ENCODE peak calls at places on chromosome 21, in eight cellular contexts. One of them, this sample, is unnamed.
A peak's percentile ranks its signal among the peaks of the same experiment; 100 is the strongest.

GRCh38 chr21:34935452-34935851 is 113.7 kb downstream of the RUNX1 start:
- DNase-seq in heart left ventricle: no peak
- DNase-seq in H9: no peak
- DNase-seq in progenitor cell of endocrine pancreas: no peak
- DNase-seq in A549: no peak
- DNase-seq in brain microvascular endothelial cell: no peak
- DNase-seq in glutamatergic neuron: no peak
- DNase-seq in activated B cell treated with CpG ODN at 0.5 μM for 24 hours: no peak
- DNase-seq in this sample: no peak

GRCh38 chr21:15293251-15293650 is 228.5 kb upstream of the NRIP1 start:
- DNase-seq in heart left ventricle: no peak
- DNase-seq in H9: no peak
- DNase-seq in progenitor cell of endocrine pancreas: no peak
- DNase-seq in A549: peak; percentile 13
- DNase-seq in brain microvascular endothelial cell: peak; percentile 86
- DNase-seq in glutamatergic neuron: no peak
- DNase-seq in activated B cell treated with CpG ODN at 0.5 μM for 24 hours: no peak
- DNase-seq in this sample: no peak

GRCh38 chr21:31187499-31187898 is 149.2 kb upstream of the KRTAP19-8 start:
- DNase-seq in heart left ventricle: no peak
- DNase-seq in H9: no peak
- DNase-seq in progenitor cell of endocrine pancreas: no peak
- DNase-seq in A549: no peak
- DNase-seq in brain microvascular endothelial cell: no peak
- DNase-seq in glutamatergic neuron: no peak
- DNase-seq in activated B cell treated with CpG ODN at 0.5 μM for 24 hours: no peak
- DNase-seq in this sample: no peak

GRCh38 chr21:19781881-19782652 is 1216.1 kb upstream of the NCAM2 start:
- DNase-seq in heart left ventricle: no peak
- DNase-seq in H9: peak; percentile 39
- DNase-seq in progenitor cell of endocrine pancreas: no peak
- DNase-seq in A549: no peak
- DNase-seq in brain microvascular endothelial cell: no peak
- DNase-seq in glutamatergic neuron: peak; percentile 68
- DNase-seq in activated B cell treated with CpG ODN at 0.5 μM for 24 hours: no peak
- DNase-seq in this sample: no peak

GRCh38 chr21:14737922-14738321 is 191.8 kb upstream of the SAMSN1 start:
- DNase-seq in heart left ventricle: peak; percentile 12
- DNase-seq in H9: no peak
- DNase-seq in progenitor cell of endocrine pancreas: no peak
- DNase-seq in A549: peak; percentile 1
- DNase-seq in brain microvascular endothelial cell: peak; percentile 52
- DNase-seq in glutamatergic neuron: no peak
- DNase-seq in activated B cell treated with CpG ODN at 0.5 μM for 24 hours: no peak
- DNase-seq in this sample: no peak

GRCh38 chr21:32186843-32187242 is 92.0 kb downstream of the MIS18A start:
- DNase-seq in heart left ventricle: no peak
- DNase-seq in H9: no peak
- DNase-seq in progenitor cell of endocrine pancreas: no peak
- DNase-seq in A549: no peak
- DNase-seq in brain microvascular endothelial cell: no peak
- DNase-seq in glutamatergic neuron: no peak
- DNase-seq in activated B cell treated with CpG ODN at 0.5 μM for 24 hours: no peak
- DNase-seq in this sample: no peak

GRCh38 chr21:27196651-27197050 is 229.8 kb upstream of the ADAMTS5 start:
- DNase-seq in heart left ventricle: no peak
- DNase-seq in H9: no peak
- DNase-seq in progenitor cell of endocrine pancreas: no peak
- DNase-seq in A549: no peak
- DNase-seq in brain microvascular endothelial cell: no peak
- DNase-seq in glutamatergic neuron: no peak
- DNase-seq in activated B cell treated with CpG ODN at 0.5 μM for 24 hours: no peak
- DNase-seq in this sample: no peak

GRCh38 chr21:46600978-46601377 is 3.9 kb downstream of the S100B start:
- DNase-seq in heart left ventricle: no peak
- DNase-seq in H9: no peak
- DNase-seq in progenitor cell of endocrine pancreas: no peak
- DNase-seq in A549: no peak
- DNase-seq in brain microvascular endothelial cell: no peak
- DNase-seq in glutamatergic neuron: no peak
- DNase-seq in activated B cell treated with CpG ODN at 0.5 μM for 24 hours: no peak
- DNase-seq in this sample: no peak

GRCh38 chr21:20030390-20030789 is 967.8 kb upstream of the NCAM2 start:
- DNase-seq in heart left ventricle: peak; percentile 10
- DNase-seq in H9: no peak
- DNase-seq in progenitor cell of endocrine pancreas: no peak
- DNase-seq in A549: no peak
- DNase-seq in brain microvascular endothelial cell: no peak
- DNase-seq in glutamatergic neuron: no peak
- DNase-seq in activated B cell treated with CpG ODN at 0.5 μM for 24 hours: no peak
- DNase-seq in this sample: no peak

GRCh38 chr21:34202553-34203332 is 129.4 kb downstream of the MRPS6 start:
- DNase-seq in heart left ventricle: no peak
- DNase-seq in H9: peak; percentile 68
- DNase-seq in progenitor cell of endocrine pancreas: peak; percentile 14
- DNase-seq in A549: no peak
- DNase-seq in brain microvascular endothelial cell: no peak
- DNase-seq in glutamatergic neuron: peak; percentile 46
- DNase-seq in activated B cell treated with CpG ODN at 0.5 μM for 24 hours: no peak
- DNase-seq in this sample: peak; percentile 68

GRCh38 chr21:29943885-29944284 is 4.1 kb upstream of the GRIK1 start:
- DNase-seq in heart left ventricle: no peak
- DNase-seq in H9: no peak
- DNase-seq in progenitor cell of endocrine pancreas: no peak
- DNase-seq in A549: no peak
- DNase-seq in brain microvascular endothelial cell: no peak
- DNase-seq in glutamatergic neuron: no peak
- DNase-seq in activated B cell treated with CpG ODN at 0.5 μM for 24 hours: no peak
- DNase-seq in this sample: no peak
- TF ChIP-seq CTCF in heart left ventricle: no peak
- TF ChIP-seq CTCF in H9: peak; percentile 63
- TF ChIP-seq CTCF in progenitor cell of endocrine pancreas: peak; percentile 20
- TF ChIP-seq CTCF in A549: no peak
- TF ChIP-seq CTCF in brain microvascular endothelial cell: peak; percentile 62
- TF ChIP-seq CTCF in glutamatergic neuron: no peak
- TF ChIP-seq CTCF in activated B cell treated with CpG ODN at 0.5 μM for 24 hours: no peak
- TF ChIP-seq CTCF in this sample: peak; percentile 26

DNA sequence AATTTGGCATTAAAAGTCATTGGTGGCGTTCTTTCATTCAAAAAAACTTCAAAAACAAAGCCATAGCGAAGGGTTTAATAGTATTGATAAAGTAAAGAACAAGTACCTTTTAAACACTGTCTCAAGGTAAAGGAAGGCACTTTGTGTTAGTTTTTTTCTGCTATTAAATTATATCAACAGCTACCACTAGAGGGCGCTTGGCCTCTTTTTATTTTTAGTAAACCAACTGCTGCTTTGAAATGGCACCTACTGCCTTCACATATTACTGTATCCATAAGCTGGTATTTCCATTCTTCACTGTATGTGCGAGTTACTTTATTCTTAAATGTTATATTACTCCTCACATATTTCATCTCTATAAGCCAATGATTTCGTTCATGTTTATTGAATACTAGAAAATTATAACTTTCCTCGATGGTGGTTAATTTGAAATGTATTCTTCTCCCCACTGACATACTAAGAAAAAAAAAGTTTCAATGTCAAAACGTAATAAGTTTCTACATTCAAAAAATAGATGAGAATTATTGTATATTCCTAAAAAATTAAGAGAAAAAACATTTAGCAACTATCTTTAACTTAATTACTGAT is 125.7 kb upstream of the CXADR start:
- DNase-seq in heart left ventricle: peak; percentile 24
- DNase-seq in H9: no peak
- DNase-seq in progenitor cell of endocrine pancreas: peak; percentile 14
- DNase-seq in A549: peak; percentile 25
- DNase-seq in brain microvascular endothelial cell: peak; percentile 53
- DNase-seq in glutamatergic neuron: no peak
- DNase-seq in activated B cell treated with CpG ODN at 0.5 μM for 24 hours: no peak
- DNase-seq in this sample: peak; percentile 57
- TF ChIP-seq CTCF in heart left ventricle: peak; percentile 58
- TF ChIP-seq CTCF in H9: peak; percentile 88
- TF ChIP-seq CTCF in progenitor cell of endocrine pancreas: peak; percentile 89
- TF ChIP-seq CTCF in A549: peak; percentile 70
- TF ChIP-seq CTCF in brain microvascular endothelial cell: peak; percentile 54
- TF ChIP-seq CTCF in glutamatergic neuron: peak; percentile 97
- TF ChIP-seq CTCF in activated B cell treated with CpG ODN at 0.5 μM for 24 hours: peak; percentile 42
- TF ChIP-seq CTCF in this sample: peak; percentile 80

GRCh38 chr21:45356251-45356650 is 48.7 kb upstream of the COL18A1 start:
- DNase-seq in heart left ventricle: no peak
- DNase-seq in H9: no peak
- DNase-seq in progenitor cell of endocrine pancreas: no peak
- DNase-seq in A549: no peak
- DNase-seq in brain microvascular endothelial cell: no peak
- DNase-seq in glutamatergic neuron: no peak
- DNase-seq in activated B cell treated with CpG ODN at 0.5 μM for 24 hours: no peak
- DNase-seq in this sample: no peak
- TF ChIP-seq CTCF in heart left ventricle: no peak
- TF ChIP-seq CTCF in H9: peak; percentile 69
- TF ChIP-seq CTCF in progenitor cell of endocrine pancreas: peak; percentile 39
- TF ChIP-seq CTCF in A549: no peak
- TF ChIP-seq CTCF in brain microvascular endothelial cell: peak; percentile 49
- TF ChIP-seq CTCF in glutamatergic neuron: peak; percentile 29
- TF ChIP-seq CTCF in activated B cell treated with CpG ODN at 0.5 μM for 24 hours: no peak
- TF ChIP-seq CTCF in this sample: no peak

DNA sequence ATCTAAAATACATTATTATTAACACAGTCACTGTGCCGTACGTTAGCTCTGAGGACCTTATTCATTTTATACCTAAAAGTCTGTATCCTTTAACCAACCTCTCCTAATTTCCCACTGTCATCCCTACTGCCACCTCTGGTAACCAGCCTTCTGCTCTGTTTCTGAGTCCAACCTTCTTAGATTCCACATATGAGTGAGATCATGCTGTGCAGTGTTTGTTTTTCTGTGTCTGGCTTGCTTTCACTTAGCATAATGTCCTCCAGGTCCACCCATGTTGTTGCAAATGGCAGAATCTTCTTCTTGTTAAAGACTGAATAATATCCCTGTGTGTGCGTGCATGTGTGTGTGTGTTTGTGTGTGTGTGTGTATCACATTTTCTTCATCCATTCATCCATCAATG is 64.2 kb downstream of the ETS2 start:
- DNase-seq in heart left ventricle: no peak
- DNase-seq in H9: no peak
- DNase-seq in progenitor cell of endocrine pancreas: no peak
- DNase-seq in A549: no peak
- DNase-seq in brain microvascular endothelial cell: peak; percentile 33
- DNase-seq in glutamatergic neuron: no peak
- DNase-seq in activated B cell treated with CpG ODN at 0.5 μM for 24 hours: no peak
- DNase-seq in this sample: no peak
- TF ChIP-seq CTCF in heart left ventricle: no peak
- TF ChIP-seq CTCF in H9: peak; percentile 26
- TF ChIP-seq CTCF in progenitor cell of endocrine pancreas: no peak
- TF ChIP-seq CTCF in A549: no peak
- TF ChIP-seq CTCF in brain microvascular endothelial cell: no peak
- TF ChIP-seq CTCF in glutamatergic neuron: no peak
- TF ChIP-seq CTCF in activated B cell treated with CpG ODN at 0.5 μM for 24 hours: no peak
- TF ChIP-seq CTCF in this sample: no peak

DNA sequence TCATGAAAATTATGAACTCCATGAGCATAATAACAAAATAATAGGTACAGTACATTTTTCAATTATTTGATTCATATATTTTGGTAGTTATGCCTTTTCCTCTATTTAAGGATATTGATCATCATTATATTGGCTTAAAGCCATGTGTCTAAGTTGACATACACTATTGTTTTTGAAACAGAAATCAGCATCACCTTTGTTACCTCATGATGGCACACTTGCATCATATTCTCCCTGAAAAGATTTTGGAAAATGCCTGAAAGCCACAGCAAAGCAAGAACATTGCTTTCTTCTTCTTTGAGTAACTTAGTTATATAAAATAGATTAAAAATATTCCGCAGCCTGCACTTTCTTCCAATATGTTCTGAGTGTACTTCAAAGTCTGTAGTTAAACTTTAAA is 33.3 kb downstream of the TMPRSS15 start:
- DNase-seq in heart left ventricle: no peak
- DNase-seq in H9: no peak
- DNase-seq in progenitor cell of endocrine pancreas: no peak
- DNase-seq in A549: no peak
- DNase-seq in brain microvascular endothelial cell: no peak
- DNase-seq in glutamatergic neuron: no peak
- DNase-seq in activated B cell treated with CpG ODN at 0.5 μM for 24 hours: no peak
- DNase-seq in this sample: no peak
- TF ChIP-seq CTCF in heart left ventricle: no peak
- TF ChIP-seq CTCF in H9: no peak
- TF ChIP-seq CTCF in progenitor cell of endocrine pancreas: no peak
- TF ChIP-seq CTCF in A549: no peak
- TF ChIP-seq CTCF in brain microvascular endothelial cell: no peak
- TF ChIP-seq CTCF in glutamatergic neuron: no peak
- TF ChIP-seq CTCF in activated B cell treated with CpG ODN at 0.5 μM for 24 hours: no peak
- TF ChIP-seq CTCF in this sample: no peak

GRCh38 chr21:42574234-42575027 is 60.8 kb downstream of the SLC37A1 start:
- DNase-seq in heart left ventricle: no peak
- DNase-seq in H9: no peak
- DNase-seq in progenitor cell of endocrine pancreas: no peak
- DNase-seq in A549: no peak
- DNase-seq in brain microvascular endothelial cell: peak; percentile 35
- DNase-seq in glutamatergic neuron: peak; percentile 27
- DNase-seq in activated B cell treated with CpG ODN at 0.5 μM for 24 hours: no peak
- DNase-seq in this sample: no peak
- TF ChIP-seq CTCF in heart left ventricle: no peak
- TF ChIP-seq CTCF in H9: no peak
- TF ChIP-seq CTCF in progenitor cell of endocrine pancreas: no peak
- TF ChIP-seq CTCF in A549: no peak
- TF ChIP-seq CTCF in brain microvascular endothelial cell: peak; percentile 67
- TF ChIP-seq CTCF in glutamatergic neuron: peak; percentile 13
- TF ChIP-seq CTCF in activated B cell treated with CpG ODN at 0.5 μM for 24 hours: no peak
- TF ChIP-seq CTCF in this sample: peak; percentile 25